ENCODE peak calls at places on chromosomes 16 and 17, in nine cellular contexts. M, C, K, S, F, L, N, P and Z are unnamed samples.

GRCh38 chr17:55484575-55484974 is 26.7 kb downstream of the SMIM36 start:
- DNase-seq in M (no peak), C (no peak), K (no peak), S (no peak), F (no peak), L (no peak), N (no peak), P (no peak), Z (no peak)

GRCh38 chr16:3879887-3880564 is 487 bp downstream of the CREBBP start:
- DNase-seq in M (no peak), C (peak), K (peak), S (peak), F (peak), L (no peak), N (peak), P (peak), Z (no peak)

GRCh38 chr16:77834600-77834963 is 46.2 kb downstream of the VAT1L start:
- DNase-seq in M (peak), C (no peak), K (no peak), S (no peak), F (peak), L (no peak), N (no peak), P (peak), Z (no peak)

GRCh38 chr17:15498107-15498506 is 30.7 kb upstream of the CDRT4 start:
- DNase-seq in M (no peak), C (no peak), K (no peak), S (no peak), F (peak), L (no peak), N (no peak), P (no peak), Z (no peak)

GRCh38 chr17:17667947-17668346 is 13.3 kb upstream of the RAI1 start:
- DNase-seq in M (no peak), C (no peak), K (peak), S (no peak), F (no peak), L (no peak), N (no peak), P (no peak), Z (no peak)

GRCh38 chr16:78761427-78761826 is 662.0 kb downstream of the WWOX start:
- DNase-seq in M (no peak), C (no peak), K (no peak), S (peak), F (no peak), L (no peak), N (no peak), P (no peak), Z (no peak)

GRCh38 chr17:18004901-18005305 is 32.2 kb downstream of the DRC3 start:
- DNase-seq in M (no peak), C (no peak), K (no peak), S (no peak), F (no peak), L (no peak), N (no peak), P (no peak), Z (no peak)

GRCh38 chr17:34997355-34997862 is 17.1 kb downstream of the LIG3 start:
- DNase-seq in M (peak), C (no peak), K (peak), S (no peak), F (peak), L (no peak), N (no peak), P (no peak), Z (no peak)

GRCh38 chr16:84777435-84777834 is 42.4 kb upstream of the CRISPLD2 start:
- DNase-seq in M (no peak), C (no peak), K (no peak), S (no peak), F (no peak), L (no peak), N (no peak), P (no peak), Z (no peak)

GRCh38 chr17:19716108-19717030 is at the start of gene SLC47A2:
- DNase-seq in M (no peak), C (no peak), K (no peak), S (no peak), F (no peak), L (no peak), N (no peak), P (peak), Z (no peak)

GRCh38 chr17:46917516-46917915 is 5.4 kb upstream of the GOSR2 start:
- DNase-seq in M (no peak), C (no peak), K (no peak), S (no peak), F (no peak), L (no peak), N (no peak), P (no peak), Z (no peak)

GRCh38 chr16:19384656-19385055 is 33.0 kb upstream of the TMC5 start:
- DNase-seq in M (no peak), C (no peak), K (peak), S (no peak), F (no peak), L (no peak), N (no peak), P (peak), Z (no peak)

GRCh38 chr17:56699186-56699895 is 105.8 kb downstream of the NOG start:
- DNase-seq in M (peak), C (no peak), K (peak), S (no peak), F (peak), L (peak), N (no peak), P (peak), Z (no peak)

GRCh38 chr16:66354321-66354854 is 12.1 kb upstream of the CDH5 start:
- DNase-seq in M (no peak), C (no peak), K (no peak), S (no peak), F (no peak), L (no peak), N (no peak), P (no peak), Z (no peak)

GRCh38 chr17:27457731-27458523 is 1.7 kb downstream of the KSR1 start:
- DNase-seq in M (no peak), C (no peak), K (no peak), S (peak), F (peak), L (no peak), N (no peak), P (no peak), Z (no peak)

GRCh38 chr17:47836601-47837000 is 4.5 kb downstream of the SCRN2 start:
- DNase-seq in M (no peak), C (no peak), K (no peak), S (no peak), F (no peak), L (no peak), N (no peak), P (no peak), Z (no peak)

GRCh38 chr17:76530489-76530814 is 7.1 kb downstream of the CYGB start:
- DNase-seq in M (no peak), C (no peak), K (no peak), S (no peak), F (peak), L (no peak), N (no peak), P (no peak), Z (no peak)

GRCh38 chr16:81214745-81215166 is 23.7 kb upstream of the BCO1 start:
- DNase-seq in M (no peak), C (no peak), K (peak), S (no peak), F (peak), L (no peak), N (no peak), P (no peak), Z (no peak)

GRCh38 chr17:58520843-58521430 is 6.5 kb upstream of the MTMR4 start:
- DNase-seq in M (no peak), C (no peak), K (no peak), S (no peak), F (peak), L (no peak), N (no peak), P (no peak), Z (no peak)

GRCh38 chr17:75406222-75406615 is 741 bp upstream of the GRB2 start:
- DNase-seq in M (no peak), C (no peak), K (peak), S (peak), F (peak), L (no peak), N (no peak), P (peak), Z (no peak)

GRCh38 chr17:77609553-77610517 is 348.7 kb upstream of the TNRC6C start:
- DNase-seq in M (peak), C (peak), K (peak), S (peak), F (no peak), L (no peak), N (peak), P (no peak), Z (no peak)

GRCh38 chr16:85593503-85594195 is 19.5 kb upstream of the GSE1 start:
- DNase-seq in M (no peak), C (no peak), K (no peak), S (no peak), F (no peak), L (no peak), N (no peak), P (no peak), Z (peak)

GRCh38 chr17:62630365-62631085 is 3.1 kb downstream of the MRC2 start:
- DNase-seq in M (no peak), C (no peak), K (no peak), S (no peak), F (peak), L (no peak), N (no peak), P (peak), Z (no peak)

GRCh38 chr17:51682115-51682514 is 421.8 kb downstream of the UTP18 start:
- DNase-seq in M (no peak), C (no peak), K (no peak), S (no peak), F (no peak), L (no peak), N (no peak), P (no peak), Z (no peak)

GRCh38 chr17:44464037-44464436 is 39.2 kb downstream of the GPATCH8 start:
- DNase-seq in M (no peak), C (no peak), K (no peak), S (no peak), F (peak), L (no peak), N (no peak), P (no peak), Z (no peak)

GRCh38 chr16:11010576-11011221 is 66.3 kb downstream of the CLEC16A start:
- DNase-seq in M (no peak), C (no peak), K (no peak), S (no peak), F (no peak), L (no peak), N (no peak), P (no peak), Z (no peak)

GRCh38 chr17:8109669-8110455 is 8.5 kb downstream of the ALOXE3 start:
- DNase-seq in M (no peak), C (peak), K (peak), S (peak), F (peak), L (no peak), N (peak), P (no peak), Z (no peak)

GRCh38 chr17:35313875-35314409 is 59.5 kb downstream of the SLFN11 start:
- DNase-seq in M (no peak), C (no peak), K (peak), S (peak), F (no peak), L (no peak), N (no peak), P (no peak), Z (no peak)